ENCODE peak calls at places on chromosome 17, in six cellular contexts. One of them, this sample, is unnamed.

GRCh38 chr17:2054262-2054739 is 602 bp upstream of the HIC1 start:
- DNase-seq in KG1: no peak
- DNase-seq in GM12865: no peak
- DNase-seq in aorta: no peak
- DNase-seq in naive thymus-derived CD4-positive, alpha-beta T cell: no peak
- DNase-seq in HEK293T: peak; percentile 55
- DNase-seq in this sample: no peak

GRCh38 chr17:18257747-18258355 is 687 bp downstream of the FLII start:
- DNase-seq in KG1: peak; percentile 7
- DNase-seq in GM12865: peak; percentile 58
- DNase-seq in aorta: peak; percentile 90
- DNase-seq in naive thymus-derived CD4-positive, alpha-beta T cell: peak; percentile 52
- DNase-seq in HEK293T: peak; percentile 51
- DNase-seq in this sample: peak; percentile 74

GRCh38 chr17:74760404-74761105 is 12.1 kb downstream of the NHERF1 start:
- DNase-seq in KG1: no peak
- DNase-seq in GM12865: no peak
- DNase-seq in aorta: peak; percentile 36
- DNase-seq in naive thymus-derived CD4-positive, alpha-beta T cell: no peak
- DNase-seq in HEK293T: no peak
- DNase-seq in this sample: no peak

GRCh38 chr17:19433240-19433639 is 22.2 kb downstream of the RNF112 start:
- DNase-seq in KG1: no peak
- DNase-seq in GM12865: no peak
- DNase-seq in aorta: no peak
- DNase-seq in naive thymus-derived CD4-positive, alpha-beta T cell: no peak
- DNase-seq in HEK293T: no peak
- DNase-seq in this sample: no peak

GRCh38 chr17:80696456-80696855 is 151.8 kb downstream of the RPTOR start:
- DNase-seq in KG1: no peak
- DNase-seq in GM12865: no peak
- DNase-seq in aorta: no peak
- DNase-seq in naive thymus-derived CD4-positive, alpha-beta T cell: no peak
- DNase-seq in HEK293T: no peak
- DNase-seq in this sample: no peak

GRCh38 chr17:54745239-54745638 is 155.4 kb upstream of the TOM1L1 start:
- DNase-seq in KG1: no peak
- DNase-seq in GM12865: no peak
- DNase-seq in aorta: no peak
- DNase-seq in naive thymus-derived CD4-positive, alpha-beta T cell: no peak
- DNase-seq in HEK293T: no peak
- DNase-seq in this sample: no peak

GRCh38 chr17:13323990-13324389 is 277.7 kb downstream of the HS3ST3A1 start:
- DNase-seq in KG1: no peak
- DNase-seq in GM12865: no peak
- DNase-seq in aorta: no peak
- DNase-seq in naive thymus-derived CD4-positive, alpha-beta T cell: no peak
- DNase-seq in HEK293T: no peak
- DNase-seq in this sample: no peak

GRCh38 chr17:12627177-12627629 is 38.5 kb upstream of the MYOCD start:
- DNase-seq in KG1: no peak
- DNase-seq in GM12865: no peak
- DNase-seq in aorta: peak; percentile 84
- DNase-seq in naive thymus-derived CD4-positive, alpha-beta T cell: no peak
- DNase-seq in HEK293T: no peak
- DNase-seq in this sample: peak; percentile 89

GRCh38 chr17:81349397-81350319 is 45.6 kb upstream of the BAHCC1 start:
- DNase-seq in KG1: no peak
- DNase-seq in GM12865: no peak
- DNase-seq in aorta: no peak
- DNase-seq in naive thymus-derived CD4-positive, alpha-beta T cell: no peak
- DNase-seq in HEK293T: no peak
- DNase-seq in this sample: no peak

GRCh38 chr17:74545456-74546230 is at the start of gene CD300C:
- DNase-seq in KG1: no peak
- DNase-seq in GM12865: peak; percentile 27
- DNase-seq in aorta: peak; percentile 78
- DNase-seq in naive thymus-derived CD4-positive, alpha-beta T cell: no peak
- DNase-seq in HEK293T: no peak
- DNase-seq in this sample: no peak

GRCh38 chr17:18270046-18270850 is 9.8 kb downstream of the MIEF2 start:
- DNase-seq in KG1: no peak
- DNase-seq in GM12865: no peak
- DNase-seq in aorta: no peak
- DNase-seq in naive thymus-derived CD4-positive, alpha-beta T cell: no peak
- DNase-seq in HEK293T: no peak
- DNase-seq in this sample: no peak